ENCODE peak calls at places on chromosome 9, in six cellular contexts. I is IMR-90, A is GM12878, P is HepG2, M is A549, J is K562. K is an unnamed sample.

GRCh38 chr9:74025402-74025894 is 471.7 kb upstream of the RORB start:
- DNase-seq in J (no peak), I (no peak), P (peak; percentile 96), A (no peak), M (peak; percentile 32), K (no peak)

GRCh38 chr9:69157751-69158466 is 16.2 kb upstream of the TJP2 start:
- DNase-seq in P (no peak), J (no peak), M (no peak), I (peak; percentile 84), A (no peak), K (no peak)

GRCh38 chr9:126440938-126441337 is 114.3 kb downstream of the MVB12B start:
- DNase-seq in J (no peak), I (no peak), A (no peak), P (no peak), M (no peak), K (no peak)

GRCh38 chr9:26975728-26976707 is 19.8 kb downstream of the IFT74 start:
- DNase-seq in A (no peak), J (no peak), M (peak; percentile 72), I (peak; percentile 46), P (peak; percentile 32), K (peak; percentile 61)

GRCh38 chr9:107260437-107261081 is 22.5 kb upstream of the RAD23B start:
- DNase-seq in A (peak; percentile 88), P (peak; percentile 54), M (no peak), I (no peak), J (no peak), K (no peak)

GRCh38 chr9:130942084-130942483 is 3.0 kb upstream of the FIBCD1 start:
- DNase-seq in A (no peak), M (no peak), P (no peak), I (no peak), J (peak; percentile 55), K (no peak)

GRCh38 chr9:137487454-137488329 is 28.6 kb upstream of the NSMF start:
- DNase-seq in M (no peak), P (no peak), I (no peak), J (no peak), A (no peak), K (no peak)

GRCh38 chr9:126058631-126059030 is 268.0 kb upstream of the MVB12B start:
- DNase-seq in M (no peak), J (no peak), A (no peak), P (no peak), I (no peak), K (no peak)

GRCh38 chr9:5608298-5609254 is 20.3 kb upstream of the RIC1 start:
- DNase-seq in M (no peak), I (no peak), P (peak; percentile 49), A (no peak), J (no peak), K (no peak)

GRCh38 chr9:122338989-122339388 is 31.8 kb upstream of the PTGS1 start:
- DNase-seq in P (no peak), M (no peak), I (no peak), A (no peak), J (no peak), K (no peak)

GRCh38 chr9:20014168-20014567 is 225.3 kb upstream of the SLC24A2 start:
- DNase-seq in J (no peak), A (no peak), P (no peak), I (no peak), M (no peak), K (no peak)

GRCh38 chr9:114112778-114113585 is 13.9 kb upstream of the KIF12 start:
- DNase-seq in I (peak; percentile 75), A (no peak), J (no peak), M (peak; percentile 23), P (no peak), K (no peak)
- TF ChIP-seq BHLHE40 in I (no peak), A (no peak), J (no peak), M (no peak), P (no peak), K (no peak)

DNA sequence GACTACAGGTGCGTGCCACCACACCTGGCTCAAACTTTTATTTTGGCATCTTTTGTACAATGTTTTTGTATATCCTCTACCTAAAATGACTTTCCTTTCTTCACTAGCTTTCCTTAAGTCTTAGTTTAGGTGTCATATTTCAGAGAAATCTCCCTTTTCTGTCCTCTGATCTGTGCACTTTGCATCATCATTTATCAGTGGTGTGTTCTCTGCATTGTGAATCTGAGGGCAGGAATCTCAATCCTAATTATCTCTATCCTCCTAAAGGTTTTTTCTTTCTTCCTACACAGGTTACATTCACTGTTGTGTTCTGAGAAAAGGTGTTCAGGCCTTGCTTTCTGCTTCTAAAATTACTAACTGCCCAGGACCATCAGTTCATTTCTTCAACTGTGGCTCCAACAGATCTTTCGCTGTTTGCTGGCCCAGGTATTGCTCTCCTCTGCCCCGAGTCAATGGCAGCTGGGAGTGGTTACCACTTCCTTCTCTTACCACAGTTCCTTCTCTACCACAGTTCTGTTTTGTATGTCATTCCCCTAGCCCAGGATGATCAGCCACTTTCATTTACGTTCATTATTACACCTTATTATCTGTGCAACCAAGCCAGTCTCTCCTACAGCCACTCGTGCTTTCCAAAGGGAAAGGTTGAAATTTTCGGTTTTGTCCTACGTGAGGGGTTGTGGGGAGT is 14.0 kb downstream of the TGFBR1 start:
- DNase-seq in J (no peak), P (no peak), I (no peak), M (no peak), A (peak; percentile 76), K (no peak)
- TF ChIP-seq BHLHE40 in J (no peak), P (no peak), I (no peak), M (no peak), A (peak; percentile 54), K (no peak)

GRCh38 chr9:33416996-33417395 is 14.6 kb upstream of the AQP7 start:
- DNase-seq in M (no peak), J (no peak), A (no peak), P (no peak), I (no peak), K (peak; percentile 2)
- TF ChIP-seq BHLHE40 in M (no peak), J (no peak), A (no peak), P (no peak), I (no peak), K (no peak)

DNA sequence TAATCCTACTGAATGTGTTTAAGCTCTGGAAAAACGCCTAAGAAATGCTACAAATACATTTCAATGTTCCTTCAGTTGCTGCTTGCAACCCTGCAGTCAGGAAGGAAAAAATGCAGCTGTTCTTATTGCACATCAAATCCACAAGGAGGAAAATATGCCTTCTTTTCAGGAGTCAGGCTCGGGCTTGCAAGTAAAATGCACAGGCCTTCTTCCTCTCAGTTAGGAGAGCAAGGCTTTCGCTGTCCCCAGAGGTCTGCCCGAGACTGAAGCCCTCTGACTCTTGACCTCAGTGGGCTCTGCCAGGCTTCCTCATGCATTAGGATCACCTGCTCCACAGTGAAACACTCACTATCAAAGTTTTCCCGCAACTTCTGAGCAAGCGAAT is 909 bp upstream of the SHC3 start:
- DNase-seq in M (peak; percentile 27), J (no peak), P (no peak), A (no peak), I (peak; percentile 68), K (no peak)
- TF ChIP-seq BHLHE40 in M (no peak), J (no peak), P (no peak), A (no peak), I (no peak), K (no peak)

GRCh38 chr9:117545846-117546245 is 131.0 kb upstream of the ASTN2 start:
- DNase-seq in J (no peak), A (no peak), M (no peak), P (no peak), I (no peak), K (no peak)

GRCh38 chr9:117546894-117547293 is 132.0 kb upstream of the ASTN2 start:
- DNase-seq in P (no peak), J (no peak), I (no peak), A (no peak), M (peak; percentile 4), K (no peak)

GRCh38 chr9:117547904-117548303 is 133.0 kb upstream of the ASTN2 start:
- DNase-seq in I (no peak), P (no peak), M (no peak), J (no peak), A (no peak), K (no peak)

GRCh38 chr9:117548556-117548955 is 133.7 kb upstream of the ASTN2 start:
- DNase-seq in I (no peak), P (no peak), A (no peak), M (no peak), J (no peak), K (no peak)

GRCh38 chr9:117547321-117547720 is 132.5 kb upstream of the ASTN2 start:
- DNase-seq in J (no peak), M (no peak), I (no peak), A (no peak), P (no peak), K (no peak)
- TF ChIP-seq BHLHE40 in J (no peak), M (no peak), I (no peak), A (no peak), P (no peak), K (no peak)

GRCh38 chr9:32486839-32487562 is 39.0 kb downstream of the RIGI start:
- DNase-seq in M (no peak), I (peak; percentile 93), J (no peak), P (peak; percentile 78), A (no peak), K (no peak)
- TF ChIP-seq BHLHE40 in M (no peak), I (no peak), J (no peak), P (no peak), A (no peak), K (no peak)

DNA sequence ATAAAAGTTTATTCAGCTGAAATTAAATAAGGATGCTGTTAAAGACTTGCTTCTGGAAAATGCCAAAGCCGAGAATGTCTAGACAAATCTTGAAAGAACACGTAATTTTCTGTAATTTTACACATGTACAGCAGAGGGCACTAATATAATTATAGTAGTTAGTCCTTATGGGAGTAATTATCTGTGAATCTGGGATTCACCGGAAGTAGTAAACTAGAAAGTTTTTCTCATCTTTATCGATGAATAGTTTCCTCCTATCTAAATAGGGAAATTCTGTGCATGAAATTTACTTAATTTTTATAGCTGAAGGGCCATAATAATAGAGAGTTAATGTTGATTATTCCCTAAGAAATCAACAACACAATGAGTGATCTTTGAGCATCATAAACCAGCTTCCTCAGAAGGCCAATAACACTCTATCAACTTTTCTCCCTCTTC is 18.4 kb upstream of the CNTLN start:
- DNase-seq in P (peak; percentile 20), A (no peak), M (peak; percentile 52), J (no peak), I (peak; percentile 54), K (peak; percentile 14)
- TF ChIP-seq BHLHE40 in P (no peak), A (no peak), M (no peak), J (no peak), I (no peak), K (no peak)

GRCh38 chr9:135086597-135087488 is 625 bp upstream of the OLFM1 start:
- DNase-seq in J (no peak), M (no peak), I (no peak), A (no peak), P (no peak), K (no peak)
- TF ChIP-seq BHLHE40 in J (no peak), M (no peak), I (no peak), A (no peak), P (no peak), K (no peak)

DNA sequence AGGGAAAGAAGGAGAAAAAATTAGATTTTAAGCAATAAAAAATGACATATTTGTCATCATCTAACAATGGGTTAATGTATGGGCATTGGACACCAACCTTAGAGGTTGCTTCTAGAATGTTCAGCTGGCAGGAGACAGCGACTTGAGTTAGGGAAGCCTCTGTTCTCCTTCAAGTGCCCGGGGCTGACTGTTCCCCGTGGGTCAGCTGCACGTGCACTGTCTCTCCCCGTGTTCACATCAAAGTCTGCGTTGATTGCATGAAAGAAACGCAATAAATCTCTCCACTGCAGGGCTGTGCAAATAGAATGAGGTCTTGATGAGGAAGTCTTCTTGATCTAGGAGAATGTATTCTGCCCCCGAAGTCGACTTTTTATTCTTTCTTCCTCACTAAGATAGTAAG is at the start of gene GLT6D1:
- DNase-seq in I (no peak), J (no peak), A (no peak), P (no peak), M (no peak), K (no peak)
- TF ChIP-seq BHLHE40 in I (no peak), J (no peak), A (no peak), P (no peak), M (no peak), K (no peak)

K was measured in HEK293T.